ENCODE peak calls at places on chromosomes 1 and 21, in seven cellular contexts. R, N, U, K, L, A and T are unnamed samples.

GRCh38 chr1:35559317-35559944 is 1.8 kb downstream of the NCDN start:
- DNase-seq in K (no peak), U (no peak), N (no peak), L (no peak), R (no peak), A (no peak), T (no peak)

GRCh38 chr1:158248771-158249170 is 5.5 kb upstream of the CD1A start:
- DNase-seq in R (no peak), U (no peak), N (no peak), A (no peak), L (no peak), K (no peak), T (peak; percentile 39)

GRCh38 chr1:206584265-206584648 is 28.0 kb downstream of the EIF2D start:
- DNase-seq in U (no peak), A (no peak), N (no peak), L (no peak), K (no peak), R (no peak), T (no peak)

GRCh38 chr1:222171005-222171404 is 376.9 kb downstream of the HHIPL2 start:
- DNase-seq in N (no peak), R (peak; percentile 56), U (peak; percentile 57), A (no peak), K (no peak), L (peak; percentile 58), T (no peak)

GRCh38 chr1:226903819-226904710 is 33.6 kb downstream of the PSEN2 start:
- DNase-seq in A (no peak), R (no peak), L (no peak), K (no peak), U (no peak), N (peak; percentile 57), T (no peak)

GRCh38 chr1:38352869-38353268 is 306.3 kb upstream of the POU3F1 start:
- DNase-seq in A (no peak), N (no peak), R (no peak), K (no peak), U (peak; percentile 43), L (no peak), T (no peak)

GRCh38 chr1:40059292-40059959 is 18.9 kb downstream of the CAP1 start:
- DNase-seq in R (no peak), N (no peak), A (no peak), K (no peak), U (peak; percentile 85), L (no peak), T (no peak)

GRCh38 chr1:159177273-159177907 is 6.0 kb downstream of the CADM3 start:
- DNase-seq in K (no peak), R (peak; percentile 89), U (peak; percentile 92), A (no peak), N (peak; percentile 53), L (peak; percentile 93), T (no peak)

GRCh38 chr1:184210048-184210447 is 158.5 kb downstream of the TSEN15 start:
- DNase-seq in R (peak; percentile 19), N (no peak), A (no peak), K (no peak), L (no peak), U (no peak), T (no peak)

GRCh38 chr1:169326644-169327316 is 40.8 kb downstream of the NME7 start:
- DNase-seq in R (no peak), N (no peak), L (no peak), U (no peak), A (no peak), K (no peak), T (no peak)

GRCh38 chr21:27219068-27219467 is 252.2 kb upstream of the ADAMTS5 start:
- DNase-seq in A (no peak), L (no peak), K (no peak), R (no peak), N (no peak), U (no peak), T (no peak)

GRCh38 chr1:217660353-217661062 is 29.4 kb downstream of the SPATA17 start:
- DNase-seq in R (peak; percentile 26), L (peak; percentile 19), A (no peak), U (no peak), K (no peak), N (no peak), T (no peak)

GRCh38 chr1:162688931-162689330 is 56.7 kb downstream of the DDR2 start:
- DNase-seq in R (no peak), N (no peak), L (no peak), K (no peak), U (no peak), A (no peak), T (no peak)

GRCh38 chr1:234373938-234374240 is 633 bp downstream of the COA6 start:
- DNase-seq in R (no peak), N (no peak), K (no peak), U (no peak), A (peak; percentile 67), L (no peak), T (no peak)

GRCh38 chr1:230310381-230311163 is 115.6 kb downstream of the PGBD5 start:
- DNase-seq in K (no peak), A (peak; percentile 78), L (peak; percentile 90), R (peak; percentile 88), N (peak; percentile 76), U (peak; percentile 86), T (peak; percentile 87)

GRCh38 chr1:151011154-151011850 is 3.1 kb downstream of the PRUNE1 start:
- DNase-seq in L (no peak), U (no peak), K (no peak), A (no peak), N (no peak), R (no peak), T (no peak)

GRCh38 chr1:214370585-214370984 is 89.6 kb downstream of the SMYD2 start:
- DNase-seq in R (no peak), U (no peak), L (no peak), A (no peak), K (no peak), N (no peak), T (no peak)

GRCh38 chr21:45496151-45496967 is 45.9 kb downstream of the SLC19A1 start:
- DNase-seq in L (no peak), A (peak; percentile 44), N (no peak), K (no peak), R (no peak), U (no peak), T (peak; percentile 68)

GRCh38 chr1:153397056-153397923 is 6.4 kb upstream of the S100A8 start:
- DNase-seq in U (peak; percentile 30), K (no peak), N (no peak), L (no peak), R (no peak), A (no peak), T (no peak)

GRCh38 chr1:235930543-235930942 is 63.8 kb upstream of the LYST start:
- DNase-seq in R (no peak), N (no peak), K (no peak), U (no peak), L (no peak), A (no peak), T (no peak)

GRCh38 chr1:204591473-204592090 is 75.4 kb downstream of the MDM4 start:
- DNase-seq in L (no peak), R (no peak), K (no peak), A (no peak), N (no peak), U (no peak), T (no peak)

GRCh38 chr1:235494531-235494930 is 9.7 kb downstream of the B3GALNT2 start:
- DNase-seq in N (no peak), K (no peak), R (no peak), L (no peak), A (no peak), U (no peak), T (no peak)

GRCh38 chr21:25300632-25301031 is 306.6 kb downstream of the MRPL39 start:
- DNase-seq in R (no peak), A (no peak), U (no peak), L (no peak), N (no peak), K (no peak), T (no peak)

GRCh38 chr1:125080077-125080476 is 3895.3 kb downstream of the SRGAP2C start:
- DNase-seq in A (no peak), R (no peak), L (no peak), N (no peak), U (no peak), K (no peak), T (no peak)
- H3K9me3 ChIP-seq in A (peaks cover 31% of the 10 kb centered on the region), R (peaks cover 12% of the 10 kb centered on the region), L (peaks cover 61% of the 10 kb centered on the region), N (no peaks in the 10 kb centered on the region), U (peaks cover 76% of the 10 kb centered on the region), K (peaks cover 22% of the 10 kb centered on the region), T (peaks cover 81% of the 10 kb centered on the region)

GRCh38 chr1:115183158-115183557 is 93.9 kb upstream of the TSPAN2 start:
- DNase-seq in K (no peak), U (peak; percentile 85), A (no peak), N (no peak), L (peak; percentile 30), R (no peak), T (no peak)

GRCh38 chr1:115185351-115185750 is 96.0 kb upstream of the TSPAN2 start:
- DNase-seq in L (no peak), K (no peak), R (no peak), N (no peak), U (no peak), A (no peak), T (no peak)

GRCh38 chr1:115184260-115184950 is 95.1 kb upstream of the TSPAN2 start:
- DNase-seq in L (no peak), U (no peak), R (no peak), A (no peak), K (no peak), N (no peak), T (no peak)

GRCh38 chr1:115183711-115184259 is 94.5 kb upstream of the TSPAN2 start:
- DNase-seq in L (no peak), A (no peak), R (peak; percentile 25), N (no peak), U (no peak), K (no peak), T (no peak)

DNA sequence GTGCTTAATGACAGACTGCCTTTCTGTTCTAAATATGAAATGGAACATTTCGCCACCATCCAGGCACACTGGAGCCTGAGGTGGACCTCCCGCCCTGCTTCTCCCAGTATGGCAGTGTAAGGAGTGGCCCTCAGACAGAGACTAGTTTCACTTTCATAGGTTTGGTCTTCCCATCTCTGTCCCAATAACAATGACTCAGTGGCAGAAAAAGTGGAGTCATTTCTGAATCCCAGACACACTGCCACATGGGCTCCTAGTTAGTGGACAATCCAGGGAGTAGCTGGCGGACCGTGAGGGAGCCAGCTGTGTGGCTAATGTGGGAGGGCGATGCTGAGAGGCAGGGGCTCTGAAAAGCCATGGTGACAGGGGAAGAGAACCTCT is 95.6 kb upstream of the TSPAN2 start:
- DNase-seq in U (no peak), K (no peak), N (no peak), L (no peak), R (no peak), A (no peak), T (no peak)
- H3K27ac ChIP-seq in U (no peak overlapping the region), K (peak overlapping the region; percentile 25), N (no peak overlapping the region), L (no peak overlapping the region), R (no peak overlapping the region), A (no peak overlapping the region), T (no peak overlapping the region)

DNA sequence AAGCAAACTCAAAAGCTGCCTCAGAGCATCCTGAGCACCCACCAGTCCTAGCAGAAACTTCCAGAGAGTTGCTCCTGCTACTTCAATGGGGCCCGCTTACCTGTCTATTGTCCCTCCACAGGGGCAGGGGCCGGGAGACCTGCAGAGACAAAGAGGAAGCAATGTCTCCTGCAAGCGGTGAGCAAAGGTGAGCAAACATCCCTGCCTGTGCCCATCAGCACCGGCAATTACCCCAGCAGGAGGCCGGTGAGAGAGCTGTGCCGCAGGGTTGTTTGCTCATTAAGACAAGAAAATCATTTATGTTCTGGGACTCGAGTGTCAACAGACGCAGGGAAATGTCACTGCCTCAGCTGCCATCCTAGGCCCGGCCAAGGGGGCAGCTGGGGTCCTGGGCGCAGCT is 53.8 kb upstream of the TARDBP start:
- DNase-seq in R (peak; percentile 43), K (no peak), L (no peak), A (no peak), U (peak; percentile 96), N (no peak), T (no peak)
- TF ChIP-seq CTCF in R (no peak), K (no peak), L (no peak), A (no peak), U (no peak), N (no peak), T (no peak)

GRCh38 chr1:83055391-83056170 is 943.4 kb downstream of the TTLL7 start:
- DNase-seq in R (peak; percentile 34), K (no peak), U (peak; percentile 62), N (no peak), A (no peak), L (no peak), T (no peak)
- H3K9me3 ChIP-seq in R (no peaks in the 10 kb centered on the region), K (no peaks in the 10 kb centered on the region), U (peaks cover 24% of the 10 kb centered on the region), N (no peaks in the 10 kb centered on the region), A (no peaks in the 10 kb centered on the region), L (no peaks in the 10 kb centered on the region), T (no peaks in the 10 kb centered on the region)